ENCODE peak calls at places on chromosomes 16 and 17, in six cellular contexts. P is tibial artery, E is brain microvascular endothelial cell, O is upper lobe of right lung, R is sigmoid colon, T is fibroblast of pulmonary artery. B is an unnamed sample.

GRCh38 chr16:47033176-47033575 is 59.7 kb upstream of the DNAJA2 start:
- DNase-seq in E (no peak), R (no peak), P (no peak), T (no peak), O (no peak), B (no peak)

GRCh38 chr17:65554568-65555223 is 6.8 kb downstream of the AXIN2 start:
- DNase-seq in O (no peak), R (peak), P (no peak), T (no peak), E (peak), B (no peak)

GRCh38 chr16:52825882-52826281 is 226.8 kb downstream of the CHD9NB start:
- DNase-seq in O (no peak), E (no peak), R (no peak), T (no peak), P (no peak), B (no peak)

GRCh38 chr16:12569061-12569460 is 234.6 kb downstream of the CPPED1 start:
- DNase-seq in T (no peak), P (no peak), E (no peak), R (no peak), O (no peak), B (no peak)

GRCh38 chr16:3999890-4000325 is 116.3 kb downstream of the ADCY9 start:
- DNase-seq in E (no peak), T (peak), O (no peak), P (no peak), R (no peak), B (no peak)

GRCh38 chr17:8949061-8949622 is 16.4 kb downstream of the PIK3R5 start:
- DNase-seq in P (no peak), T (no peak), R (no peak), E (no peak), O (no peak), B (no peak)

GRCh38 chr17:34703533-34703932 is 124.2 kb downstream of the TMEM132E start:
- DNase-seq in O (no peak), T (peak), P (no peak), E (peak), R (no peak), B (peak)

GRCh38 chr17:80362428-80363119 is 52.4 kb upstream of the ENDOV start:
- DNase-seq in E (peak), R (peak), O (no peak), T (peak), P (peak), B (peak)

GRCh38 chr17:27458524-27458908 is 2.3 kb downstream of the KSR1 start:
- DNase-seq in P (no peak), E (no peak), T (no peak), R (no peak), O (no peak), B (no peak)
- TF ChIP-seq CTCF in P (no peak), E (no peak), T (no peak), R (no peak), O (no peak), B (no peak)

GRCh38 chr17:7213895-7214299 is 5.7 kb downstream of the DLG4 start:
- DNase-seq in O (no peak), T (peak), P (no peak), E (peak), R (peak), B (peak)
- H3K4me3 ChIP-seq in O (peak), T (peak), P (peak), E (peak), R (peak), B (peak)

GRCh38 chr16:19400709-19401108 is 17.0 kb upstream of the TMC5 start:
- DNase-seq in T (no peak), P (no peak), E (no peak), O (no peak), R (no peak), B (no peak)
- TF ChIP-seq CTCF in T (no peak), P (no peak), E (no peak), O (peak), R (no peak), B (no peak)

GRCh38 chr17:10117581-10118001 is 80.8 kb downstream of the GAS7 start:
- DNase-seq in O (peak), P (peak), E (no peak), T (no peak), R (peak), B (no peak)
- H3K4me3 ChIP-seq in O (no peak), P (no peak), E (no peak), T (no peak), R (no peak), B (no peak)

GRCh38 chr17:14784997-14785696 is 480.0 kb downstream of the PMP22 start:
- DNase-seq in R (no peak), P (no peak), E (no peak), O (no peak), T (no peak), B (no peak)
- TF ChIP-seq CTCF in R (no peak), P (no peak), E (peak), O (peak), T (no peak), B (no peak)

GRCh38 chr17:82103588-82104451 is 5.8 kb upstream of the FASN start:
- DNase-seq in T (no peak), P (peak), R (peak), E (no peak), O (peak), B (peak)
- H3K4me3 ChIP-seq in T (no peak), P (no peak), R (no peak), E (no peak), O (no peak), B (no peak)

GRCh38 chr17:12395733-12396354 is 269.8 kb upstream of the MYOCD start:
- DNase-seq in O (no peak), R (no peak), E (peak), P (no peak), T (peak), B (peak)
- TF ChIP-seq CTCF in O (peak), R (no peak), E (peak), P (peak), T (peak), B (peak)

DNA sequence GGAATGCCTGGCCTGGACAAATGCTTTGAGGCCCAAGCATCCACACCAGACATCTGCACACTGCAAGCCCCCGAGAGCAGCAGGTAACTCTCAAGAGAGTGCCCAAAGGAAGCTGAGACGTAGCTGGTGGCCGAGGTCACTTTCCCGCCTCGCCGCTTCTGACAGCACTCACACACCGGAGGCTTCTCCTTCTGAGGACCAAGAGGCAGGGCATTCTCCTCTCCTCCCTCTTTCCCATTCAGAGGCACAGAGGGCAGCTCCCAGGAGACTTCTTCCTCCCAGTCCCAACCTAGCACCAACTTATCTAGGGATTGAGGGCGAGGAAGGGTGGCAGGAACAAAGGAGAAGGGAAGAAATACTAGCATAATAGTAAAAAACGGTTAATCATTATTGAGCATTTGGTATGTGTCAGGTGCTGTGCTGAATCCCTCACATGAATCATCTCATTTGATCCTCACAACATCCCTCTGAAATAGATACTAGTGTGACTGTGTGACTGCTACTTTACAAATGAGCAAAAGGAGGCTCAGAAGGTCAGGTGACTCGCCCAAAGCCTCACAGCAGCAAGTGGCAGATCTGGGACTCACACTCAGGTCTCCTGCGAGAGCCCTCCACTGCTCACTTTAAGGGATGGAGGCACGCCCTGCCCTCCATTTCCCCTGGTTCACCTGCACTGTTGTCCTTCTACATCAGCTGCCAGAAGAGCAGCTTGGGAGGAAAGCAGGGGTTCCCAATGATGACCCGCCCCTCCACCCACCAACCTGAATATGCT is 41.8 kb downstream of the MYO18A start:
- DNase-seq in O (no peak), T (no peak), P (peak), E (no peak), R (no peak), B (no peak)
- H3K4me3 ChIP-seq in O (peak), T (no peak), P (peak), E (no peak), R (no peak), B (no peak)

GRCh38 chr17:77141846-77142449 is 1.2 kb downstream of the SEC14L1 start:
- DNase-seq in O (no peak), T (no peak), R (peak), P (no peak), E (no peak), B (no peak)

GRCh38 chr17:77140878-77141767 is at the start of gene SEC14L1:
- DNase-seq in P (peak), E (no peak), O (peak), R (peak), T (peak), B (peak)

GRCh38 chr17:77143306-77143705 is 2.5 kb downstream of the SEC14L1 start:
- DNase-seq in P (no peak), R (no peak), T (no peak), O (no peak), E (no peak), B (no peak)

GRCh38 chr17:77142689-77143088 is 1.9 kb downstream of the SEC14L1 start:
- DNase-seq in P (no peak), R (peak), T (no peak), O (no peak), E (no peak), B (no peak)

DNA sequence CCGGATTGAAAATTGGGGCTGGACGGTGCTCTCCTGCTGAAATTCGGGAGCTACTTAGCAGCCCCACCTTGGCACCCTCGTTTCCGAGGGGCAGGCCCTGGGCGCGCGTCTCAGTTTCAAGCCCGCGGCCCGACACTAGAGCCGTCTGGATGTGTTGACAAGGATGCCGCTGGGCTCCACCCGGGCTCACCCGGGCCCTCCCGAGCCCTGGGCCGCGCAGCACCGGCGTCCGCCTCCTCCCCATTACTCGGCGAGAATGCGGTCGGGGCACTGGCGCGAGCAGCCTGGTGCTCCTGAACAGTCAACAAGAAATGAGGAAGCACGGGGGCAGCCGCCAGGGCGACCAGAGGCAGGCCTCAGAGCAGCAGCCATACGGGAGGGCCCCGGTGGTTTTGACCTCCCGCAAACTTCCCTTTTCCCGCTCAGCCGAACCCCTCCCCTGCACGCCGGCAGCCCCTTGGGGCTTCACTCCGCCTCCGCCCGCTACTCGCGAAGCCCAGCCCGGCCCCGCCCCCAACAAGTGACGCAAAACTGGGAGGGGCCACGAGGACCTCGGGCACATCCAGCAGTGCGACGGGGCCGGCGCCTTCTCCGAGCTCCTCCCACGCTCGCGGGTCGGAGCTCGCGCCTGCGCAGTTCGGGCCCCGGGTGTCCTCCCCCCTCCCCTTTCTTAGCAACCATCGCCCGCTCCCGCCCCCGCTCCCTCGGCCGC is 447 bp upstream of the SEC14L1 start:
- DNase-seq in P (peak), E (peak), R (peak), T (peak), O (peak), B (peak)
- TF ChIP-seq CTCF in P (no peak), E (peak), R (no peak), T (no peak), O (no peak), B (no peak)